ENCODE peak calls at places on chromosomes 6 and 20, in four cellular contexts. C, T, U and V are unnamed samples.

GRCh38 chr20:11894072-11894471 is 23.6 kb upstream of the BTBD3 start:
- DNase-seq in C (no peak), T (no peak), U (no peak), V (no peak)

GRCh38 chr20:36394340-36394965 is 88.3 kb downstream of the DLGAP4 start:
- DNase-seq in C (no peak), T (no peak), U (no peak), V (no peak)

GRCh38 chr6:135576055-135576454 is 78.5 kb upstream of the AHI1 start:
- DNase-seq in C (no peak), T (no peak), U (no peak), V (no peak)

GRCh38 chr6:168308390-168309144 is 11.0 kb downstream of the DACT2 start:
- DNase-seq in C (no peak), T (no peak), U (no peak), V (no peak)

GRCh38 chr6:90917371-90917770 is 330.5 kb upstream of the MAP3K7 start:
- DNase-seq in C (no peak), T (no peak), U (no peak), V (no peak)

GRCh38 chr20:4406627-4407026 is 315.1 kb upstream of the PRND start:
- DNase-seq in C (no peak), T (no peak), U (no peak), V (no peak)

GRCh38 chr6:21279619-21280018 is 313.9 kb upstream of the SOX4 start:
- DNase-seq in C (no peak), T (no peak), U (no peak), V (no peak)

GRCh38 chr6:146871613-146872465 is 273.1 kb downstream of the ADGB start:
- DNase-seq in C (peak; percentile 54), T (no peak), U (no peak), V (no peak)

GRCh38 chr6:145544031-145544430 is 191.3 kb downstream of the EPM2A start:
- DNase-seq in C (no peak), T (no peak), U (no peak), V (peak; percentile 21)

GRCh38 chr6:134932121-134932520 is 17.8 kb downstream of the ALDH8A1 start:
- DNase-seq in C (no peak), T (no peak), U (no peak), V (no peak)

GRCh38 chr6:168061269-168062210 is 17.5 kb downstream of the FRMD1 start:
- DNase-seq in C (no peak), T (no peak), U (no peak), V (no peak)

GRCh38 chr6:130906736-130907381 is 79.7 kb downstream of the SMLR1 start:
- DNase-seq in C (no peak), T (no peak), U (no peak), V (no peak)

GRCh38 chr6:55953384-55953783 is 78.0 kb upstream of the BMP5 start:
- DNase-seq in C (no peak), T (no peak), U (no peak), V (no peak)

GRCh38 chr6:37168809-37169457 is 1.0 kb upstream of the PIM1 start:
- DNase-seq in C (peak; percentile 42), T (no peak), U (no peak), V (no peak)

GRCh38 chr20:2799688-2800589 is 488 bp downstream of the CPXM1 start:
- DNase-seq in C (no peak), T (no peak), U (no peak), V (no peak)

GRCh38 chr6:47383360-47383759 is 73.7 kb upstream of the TNFRSF21 start:
- DNase-seq in C (no peak), T (no peak), U (no peak), V (no peak)

GRCh38 chr6:72218125-72218524 is 331.8 kb downstream of the RIMS1 start:
- DNase-seq in C (no peak), T (no peak), U (no peak), V (no peak)

GRCh38 chr20:60959971-60960370 is 292.1 kb upstream of the CDH4 start:
- DNase-seq in C (no peak), T (no peak), U (no peak), V (no peak)